ENCODE peak calls at places on chromosomes 16 and 17, in five cellular contexts. T is GM04503, D is glomerular endothelial cell, J is cardiac muscle cell, F is B cell. W is an unnamed sample.

GRCh38 chr17:41009301-41009760 is 403 bp upstream of the KRTAP3-1 start:
- DNase-seq in T (no peak), J (no peak), F (no peak), D (no peak), W (no peak)

GRCh38 chr17:34025179-34025551 is 229.9 kb upstream of the CCL2 start:
- DNase-seq in T (no peak), F (no peak), J (no peak), D (no peak), W (no peak)

GRCh38 chr17:77515227-77515626 is 374.5 kb downstream of the SEC14L1 start:
- DNase-seq in F (no peak), T (no peak), D (no peak), J (no peak), W (no peak)

GRCh38 chr16:56189990-56190902 is 1.0 kb upstream of the GNAO1 start:
- DNase-seq in T (no peak), D (no peak), F (no peak), J (no peak), W (no peak)

GRCh38 chr17:78822552-78822951 is 18.1 kb downstream of the USP36 start:
- DNase-seq in F (no peak), J (peak), D (no peak), T (peak), W (peak)

GRCh38 chr16:17470871-17471744 is at the start of gene XYLT1:
- DNase-seq in J (peak), T (peak), D (no peak), F (no peak), W (no peak)

GRCh38 chr17:3385869-3386816 is at the start of gene OR3A2:
- DNase-seq in F (no peak), T (no peak), D (no peak), J (no peak), W (no peak)

GRCh38 chr16:88921603-88921995 is 55.1 kb upstream of the PABPN1L start:
- DNase-seq in J (no peak), D (no peak), F (no peak), T (no peak), W (no peak)

GRCh38 chr16:30054959-30055553 is 10.5 kb upstream of the ALDOA start:
- DNase-seq in T (no peak), J (no peak), F (no peak), D (no peak), W (no peak)

GRCh38 chr17:46727572-46728348 is 90.7 kb downstream of the WNT3 start:
- DNase-seq in D (no peak), F (no peak), T (peak), J (peak), W (peak)

GRCh38 chr17:38705803-38706624 is 941 bp downstream of the MLLT6 start:
- DNase-seq in J (peak), F (no peak), T (no peak), D (no peak), W (no peak)

GRCh38 chr16:84766978-84767773 is 52.6 kb upstream of the CRISPLD2 start:
- DNase-seq in F (no peak), J (no peak), D (no peak), T (no peak), W (no peak)

GRCh38 chr17:78421534-78422266 is 43.3 kb downstream of the PGS1 start:
- DNase-seq in J (peak), F (peak), T (no peak), D (no peak), W (no peak)

GRCh38 chr16:81463296-81463890 is 18.8 kb downstream of the CMIP start:
- DNase-seq in T (no peak), J (no peak), D (no peak), F (no peak), W (no peak)

GRCh38 chr17:55549140-55549539 is 37.9 kb upstream of the SMIM36 start:
- DNase-seq in D (no peak), F (no peak), J (peak), T (no peak), W (no peak)

GRCh38 chr17:28524476-28525415 is 18.6 kb downstream of the FOXN1 start:
- DNase-seq in D (no peak), T (peak), J (peak), F (no peak), W (peak)

GRCh38 chr17:42288078-42288984 is at the start of gene STAT5A:
- DNase-seq in T (peak), F (peak), D (no peak), J (peak), W (no peak)

GRCh38 chr16:66135376-66135775 is 231.1 kb upstream of the CDH5 start:
- DNase-seq in T (no peak), J (peak), F (no peak), D (no peak), W (no peak)

GRCh38 chr17:80485846-80486245 is 9.4 kb upstream of the NPTX1 start:
- DNase-seq in J (no peak), F (peak), D (no peak), T (no peak), W (no peak)

GRCh38 chr16:80788016-80788415 is 16.4 kb downstream of the CDYL2 start:
- DNase-seq in T (peak), J (no peak), D (no peak), F (no peak), W (no peak)

W was measured in non-pigmented ciliary epithelial cell.